ENCODE peak calls at places on chromosomes 4 and X, in eight cellular contexts. One of them, this sample, is unnamed.

GRCh38 chrX:151359931-151360871 is 36.8 kb upstream of the VMA21 start:
- DNase-seq in RWPE1: peak; percentile 4
- DNase-seq in GM20000: peak; percentile 23
- DNase-seq in GM13976: peak; percentile 45
- DNase-seq in A549: no peak
- DNase-seq in astrocyte: no peak
- DNase-seq in heart left ventricle: no peak
- DNase-seq in stomach: peak; percentile 29
- DNase-seq in this sample: peak; percentile 68

GRCh38 chrX:72685810-72686465 is 28.2 kb downstream of the PHKA1 start:
- DNase-seq in RWPE1: peak; percentile 63
- DNase-seq in GM20000: no peak
- DNase-seq in GM13976: no peak
- DNase-seq in A549: peak; percentile 17
- DNase-seq in astrocyte: peak; percentile 50
- DNase-seq in heart left ventricle: no peak
- DNase-seq in stomach: no peak
- DNase-seq in this sample: no peak

GRCh38 chr4:108982786-108983185 is 219.9 kb upstream of the ETNPPL start:
- DNase-seq in RWPE1: no peak
- DNase-seq in GM20000: no peak
- DNase-seq in GM13976: no peak
- DNase-seq in A549: no peak
- DNase-seq in astrocyte: no peak
- DNase-seq in heart left ventricle: no peak
- DNase-seq in stomach: no peak
- DNase-seq in this sample: no peak

GRCh38 chr4:24794916-24795665 is at the start of gene SOD3:
- DNase-seq in RWPE1: no peak
- DNase-seq in GM20000: no peak
- DNase-seq in GM13976: no peak
- DNase-seq in A549: no peak
- DNase-seq in astrocyte: peak; percentile 88
- DNase-seq in heart left ventricle: peak; percentile 89
- DNase-seq in stomach: peak; percentile 79
- DNase-seq in this sample: peak; percentile 67

GRCh38 chr4:22754091-22754490 is 61.4 kb downstream of the GBA3 start:
- DNase-seq in RWPE1: no peak
- DNase-seq in GM20000: no peak
- DNase-seq in GM13976: no peak
- DNase-seq in A549: no peak
- DNase-seq in astrocyte: no peak
- DNase-seq in heart left ventricle: no peak
- DNase-seq in stomach: no peak
- DNase-seq in this sample: no peak

GRCh38 chrX:370963-371745 is 15.6 kb downstream of the PPP2R3B start:
- DNase-seq in RWPE1: no peak
- DNase-seq in GM20000: peak; percentile 47
- DNase-seq in GM13976: no peak
- DNase-seq in A549: no peak
- DNase-seq in astrocyte: no peak
- DNase-seq in heart left ventricle: no peak
- DNase-seq in stomach: no peak
- DNase-seq in this sample: no peak

GRCh38 chr4:188781655-188782054 is 642.4 kb downstream of the TRIML1 start:
- DNase-seq in RWPE1: peak; percentile 12
- DNase-seq in GM20000: no peak
- DNase-seq in GM13976: no peak
- DNase-seq in A549: peak; percentile 20
- DNase-seq in astrocyte: no peak
- DNase-seq in heart left ventricle: no peak
- DNase-seq in stomach: peak; percentile 31
- DNase-seq in this sample: peak; percentile 14

GRCh38 chr4:53854991-53855885 is 209.2 kb downstream of the CHIC2 start:
- DNase-seq in RWPE1: no peak
- DNase-seq in GM20000: no peak
- DNase-seq in GM13976: no peak
- DNase-seq in A549: no peak
- DNase-seq in astrocyte: peak; percentile 65
- DNase-seq in heart left ventricle: peak; percentile 36
- DNase-seq in stomach: no peak
- DNase-seq in this sample: no peak

GRCh38 chr4:9944431-9945425 is 76.6 kb downstream of the SLC2A9 start:
- DNase-seq in RWPE1: no peak
- DNase-seq in GM20000: no peak
- DNase-seq in GM13976: no peak
- DNase-seq in A549: no peak
- DNase-seq in astrocyte: peak; percentile 3
- DNase-seq in heart left ventricle: no peak
- DNase-seq in stomach: no peak
- DNase-seq in this sample: no peak

GRCh38 chr4:40656221-40656863 is 26.7 kb upstream of the RBM47 start:
- DNase-seq in RWPE1: no peak
- DNase-seq in GM20000: peak; percentile 47
- DNase-seq in GM13976: no peak
- DNase-seq in A549: no peak
- DNase-seq in astrocyte: no peak
- DNase-seq in heart left ventricle: no peak
- DNase-seq in stomach: no peak
- DNase-seq in this sample: no peak

GRCh38 chr4:153217440-153217839 is 13.2 kb downstream of the TRIM2 start:
- DNase-seq in RWPE1: no peak
- DNase-seq in GM20000: no peak
- DNase-seq in GM13976: no peak
- DNase-seq in A549: no peak
- DNase-seq in astrocyte: no peak
- DNase-seq in heart left ventricle: no peak
- DNase-seq in stomach: no peak
- DNase-seq in this sample: no peak

GRCh38 chrX:129786210-129786651 is 6.5 kb downstream of the SASH3 start:
- DNase-seq in RWPE1: no peak
- DNase-seq in GM20000: peak; percentile 60
- DNase-seq in GM13976: peak; percentile 72
- DNase-seq in A549: no peak
- DNase-seq in astrocyte: no peak
- DNase-seq in heart left ventricle: no peak
- DNase-seq in stomach: no peak
- DNase-seq in this sample: no peak

GRCh38 chrX:132671229-132671641 is 182.4 kb upstream of the MBNL3 start:
- DNase-seq in RWPE1: peak; percentile 2
- DNase-seq in GM20000: no peak
- DNase-seq in GM13976: no peak
- DNase-seq in A549: no peak
- DNase-seq in astrocyte: peak; percentile 8
- DNase-seq in heart left ventricle: no peak
- DNase-seq in stomach: no peak
- DNase-seq in this sample: no peak

GRCh38 chrX:132677233-132677716 is 188.4 kb upstream of the MBNL3 start:
- DNase-seq in RWPE1: no peak
- DNase-seq in GM20000: no peak
- DNase-seq in GM13976: no peak
- DNase-seq in A549: no peak
- DNase-seq in astrocyte: no peak
- DNase-seq in heart left ventricle: no peak
- DNase-seq in stomach: no peak
- DNase-seq in this sample: no peak

GRCh38 chrX:132676102-132676501 is 187.3 kb upstream of the MBNL3 start:
- DNase-seq in RWPE1: no peak
- DNase-seq in GM20000: no peak
- DNase-seq in GM13976: no peak
- DNase-seq in A549: no peak
- DNase-seq in astrocyte: no peak
- DNase-seq in heart left ventricle: no peak
- DNase-seq in stomach: no peak
- DNase-seq in this sample: no peak

GRCh38 chrX:132676561-132677186 is 187.8 kb upstream of the MBNL3 start:
- DNase-seq in RWPE1: no peak
- DNase-seq in GM20000: no peak
- DNase-seq in GM13976: no peak
- DNase-seq in A549: no peak
- DNase-seq in astrocyte: no peak
- DNase-seq in heart left ventricle: no peak
- DNase-seq in stomach: no peak
- DNase-seq in this sample: no peak
- TF ChIP-seq CTCF in RWPE1: no peak
- TF ChIP-seq CTCF in GM20000: no peak
- TF ChIP-seq CTCF in GM13976: no peak
- TF ChIP-seq CTCF in A549: no peak
- TF ChIP-seq CTCF in astrocyte: no peak
- TF ChIP-seq CTCF in heart left ventricle: no peak
- TF ChIP-seq CTCF in stomach: no peak
- TF ChIP-seq CTCF in this sample: peak; percentile 24

GRCh38 chrX:12771445-12772069 is 19.7 kb upstream of the PRPS2 start:
- DNase-seq in RWPE1: no peak
- DNase-seq in GM20000: peak; percentile 64
- DNase-seq in GM13976: peak; percentile 70
- DNase-seq in A549: peak; percentile 73
- DNase-seq in astrocyte: no peak
- DNase-seq in heart left ventricle: peak; percentile 34
- DNase-seq in stomach: peak; percentile 63
- DNase-seq in this sample: peak; percentile 64
- TF ChIP-seq CTCF in RWPE1: no peak
- TF ChIP-seq CTCF in GM20000: peak; percentile 69
- TF ChIP-seq CTCF in GM13976: peak; percentile 94
- TF ChIP-seq CTCF in A549: peak; percentile 70
- TF ChIP-seq CTCF in astrocyte: peak; percentile 45
- TF ChIP-seq CTCF in heart left ventricle: peak; percentile 48
- TF ChIP-seq CTCF in stomach: no peak
- TF ChIP-seq CTCF in this sample: peak; percentile 68

GRCh38 chrX:143669395-143669794 is 33.5 kb upstream of the SLITRK4 start:
- DNase-seq in RWPE1: peak; percentile 1
- DNase-seq in GM20000: no peak
- DNase-seq in GM13976: no peak
- DNase-seq in A549: no peak
- DNase-seq in astrocyte: no peak
- DNase-seq in heart left ventricle: no peak
- DNase-seq in stomach: no peak
- DNase-seq in this sample: no peak

GRCh38 chrX:143663755-143664154 is 27.9 kb upstream of the SLITRK4 start:
- DNase-seq in RWPE1: no peak
- DNase-seq in GM20000: no peak
- DNase-seq in GM13976: no peak
- DNase-seq in A549: no peak
- DNase-seq in astrocyte: no peak
- DNase-seq in heart left ventricle: no peak
- DNase-seq in stomach: no peak
- DNase-seq in this sample: no peak

GRCh38 chrX:143661286-143661685 is 25.4 kb upstream of the SLITRK4 start:
- DNase-seq in RWPE1: no peak
- DNase-seq in GM20000: no peak
- DNase-seq in GM13976: no peak
- DNase-seq in A549: no peak
- DNase-seq in astrocyte: no peak
- DNase-seq in heart left ventricle: no peak
- DNase-seq in stomach: no peak
- DNase-seq in this sample: no peak

GRCh38 chrX:143664302-143664701 is 28.4 kb upstream of the SLITRK4 start:
- DNase-seq in RWPE1: no peak
- DNase-seq in GM20000: no peak
- DNase-seq in GM13976: no peak
- DNase-seq in A549: peak; percentile 7
- DNase-seq in astrocyte: no peak
- DNase-seq in heart left ventricle: no peak
- DNase-seq in stomach: no peak
- DNase-seq in this sample: no peak
- TF ChIP-seq CTCF in RWPE1: peak; percentile 42
- TF ChIP-seq CTCF in GM20000: no peak
- TF ChIP-seq CTCF in GM13976: peak; percentile 28
- TF ChIP-seq CTCF in A549: peak; percentile 34
- TF ChIP-seq CTCF in astrocyte: peak; percentile 35
- TF ChIP-seq CTCF in heart left ventricle: peak; percentile 51
- TF ChIP-seq CTCF in stomach: no peak
- TF ChIP-seq CTCF in this sample: peak; percentile 55

GRCh38 chrX:65900850-65901844 is 138.7 kb downstream of the VSIG4 start:
- DNase-seq in RWPE1: no peak
- DNase-seq in GM20000: no peak
- DNase-seq in GM13976: no peak
- DNase-seq in A549: no peak
- DNase-seq in astrocyte: no peak
- DNase-seq in heart left ventricle: no peak
- DNase-seq in stomach: no peak
- DNase-seq in this sample: no peak

GRCh38 chrX:65902011-65902410 is 137.9 kb downstream of the VSIG4 start:
- DNase-seq in RWPE1: no peak
- DNase-seq in GM20000: no peak
- DNase-seq in GM13976: no peak
- DNase-seq in A549: no peak
- DNase-seq in astrocyte: no peak
- DNase-seq in heart left ventricle: no peak
- DNase-seq in stomach: no peak
- DNase-seq in this sample: no peak

GRCh38 chrX:65903750-65904149 is 136.1 kb downstream of the VSIG4 start:
- DNase-seq in RWPE1: no peak
- DNase-seq in GM20000: no peak
- DNase-seq in GM13976: no peak
- DNase-seq in A549: no peak
- DNase-seq in astrocyte: no peak
- DNase-seq in heart left ventricle: no peak
- DNase-seq in stomach: no peak
- DNase-seq in this sample: no peak
- TF ChIP-seq CTCF in RWPE1: no peak
- TF ChIP-seq CTCF in GM20000: no peak
- TF ChIP-seq CTCF in GM13976: no peak
- TF ChIP-seq CTCF in A549: no peak
- TF ChIP-seq CTCF in astrocyte: no peak
- TF ChIP-seq CTCF in heart left ventricle: no peak
- TF ChIP-seq CTCF in stomach: no peak
- TF ChIP-seq CTCF in this sample: no peak

This sample was measured in nephron progenitor cell.